ENCODE peak calls at places on chromosomes 2 and 18, in five cellular contexts. One of them, this sample, is unnamed.

GRCh38 chr18:23223641-23224040 is 88.4 kb downstream of the CABLES1 start:
- DNase-seq in HEK293T: no peak
- DNase-seq in K562: no peak
- DNase-seq in GM12878: no peak
- DNase-seq in HepG2: no peak
- DNase-seq in this sample: no peak

GRCh38 chr2:122710049-122710448 is 954.6 kb downstream of the TSN start:
- DNase-seq in GM12878: no peak
- DNase-seq in HepG2: peak
- DNase-seq in K562: no peak
- DNase-seq in HEK293T: no peak
- DNase-seq in this sample: no peak

GRCh38 chr2:111030271-111030891 is 90.3 kb upstream of the BCL2L11 start:
- DNase-seq in GM12878: no peak
- DNase-seq in HEK293T: no peak
- DNase-seq in K562: no peak
- DNase-seq in HepG2: no peak
- DNase-seq in this sample: no peak

GRCh38 chr2:219475697-219476604 is 22.7 kb upstream of the GMPPA start:
- DNase-seq in HEK293T: peak
- DNase-seq in HepG2: peak
- DNase-seq in K562: peak
- DNase-seq in GM12878: no peak
- DNase-seq in this sample: peak

GRCh38 chr2:146992057-146992456 is 852.8 kb upstream of the ACVR2A start:
- DNase-seq in HEK293T: no peak
- DNase-seq in K562: no peak
- DNase-seq in HepG2: no peak
- DNase-seq in GM12878: no peak
- DNase-seq in this sample: no peak

GRCh38 chr2:89842180-89842908 is 1150.9 kb downstream of the RPIA start:
- DNase-seq in HEK293T: no peak
- DNase-seq in HepG2: no peak
- DNase-seq in K562: no peak
- DNase-seq in GM12878: no peak
- DNase-seq in this sample: no peak

GRCh38 chr18:22174341-22175148 is 5.2 kb downstream of the GATA6 start:
- DNase-seq in HEK293T: no peak
- DNase-seq in HepG2: no peak
- DNase-seq in GM12878: no peak
- DNase-seq in K562: no peak
- DNase-seq in this sample: no peak

GRCh38 chr18:62723666-62724281 is 8.4 kb downstream of the PHLPP1 start:
- DNase-seq in GM12878: no peak
- DNase-seq in K562: no peak
- DNase-seq in HepG2: peak
- DNase-seq in HEK293T: no peak
- DNase-seq in this sample: no peak

GRCh38 chr18:10751711-10752110 is 225.9 kb downstream of the NAPG start:
- DNase-seq in K562: no peak
- DNase-seq in HEK293T: no peak
- DNase-seq in HepG2: no peak
- DNase-seq in GM12878: no peak
- DNase-seq in this sample: no peak

GRCh38 chr2:203758841-203759691 is 52.6 kb downstream of the CD28 start:
- DNase-seq in HepG2: peak
- DNase-seq in K562: no peak
- DNase-seq in GM12878: no peak
- DNase-seq in HEK293T: no peak
- DNase-seq in this sample: no peak

GRCh38 chr2:225995788-225996476 is 596.4 kb downstream of the NYAP2 start:
- DNase-seq in HEK293T: no peak
- DNase-seq in GM12878: no peak
- DNase-seq in K562: no peak
- DNase-seq in HepG2: no peak
- DNase-seq in this sample: no peak

GRCh38 chr2:30691948-30692828 is 115.1 kb downstream of the CAPN13 start:
- DNase-seq in HepG2: no peak
- DNase-seq in HEK293T: no peak
- DNase-seq in GM12878: no peak
- DNase-seq in K562: no peak
- DNase-seq in this sample: no peak

GRCh38 chr2:159090514-159091201 is 122.2 kb downstream of the TANC1 start:
- DNase-seq in HepG2: no peak
- DNase-seq in GM12878: peak
- DNase-seq in K562: no peak
- DNase-seq in HEK293T: no peak
- DNase-seq in this sample: no peak

GRCh38 chr2:191050640-191050987 is 36.6 kb upstream of the STAT1 start:
- DNase-seq in GM12878: no peak
- DNase-seq in K562: no peak
- DNase-seq in HepG2: no peak
- DNase-seq in HEK293T: no peak
- DNase-seq in this sample: no peak

GRCh38 chr18:36580874-36581750 is 247.7 kb downstream of the TPGS2 start:
- DNase-seq in K562: no peak
- DNase-seq in HepG2: no peak
- DNase-seq in HEK293T: no peak
- DNase-seq in GM12878: no peak
- DNase-seq in this sample: peak

GRCh38 chr2:108573070-108573469 is 38.8 kb downstream of the LIMS1 start:
- DNase-seq in K562: no peak
- DNase-seq in GM12878: no peak
- DNase-seq in HepG2: no peak
- DNase-seq in HEK293T: no peak
- DNase-seq in this sample: no peak

GRCh38 chr2:70830333-70830732 is 5.3 kb downstream of the CD207 start:
- DNase-seq in HepG2: no peak
- DNase-seq in HEK293T: no peak
- DNase-seq in GM12878: no peak
- DNase-seq in K562: no peak
- DNase-seq in this sample: no peak

GRCh38 chr2:218981390-218982311 is 3.3 kb downstream of the FEV start:
- DNase-seq in HepG2: no peak
- DNase-seq in HEK293T: no peak
- DNase-seq in K562: no peak
- DNase-seq in GM12878: no peak
- DNase-seq in this sample: peak

GRCh38 chr2:73109796-73110540 is 2.8 kb downstream of the RAB11FIP5 start:
- DNase-seq in K562: no peak
- DNase-seq in HEK293T: no peak
- DNase-seq in HepG2: no peak
- DNase-seq in GM12878: no peak
- DNase-seq in this sample: no peak

GRCh38 chr2:47078541-47079482 is 76.3 kb downstream of the STPG4 start:
- DNase-seq in GM12878: no peak
- DNase-seq in HepG2: peak
- DNase-seq in K562: peak
- DNase-seq in HEK293T: no peak
- DNase-seq in this sample: peak

GRCh38 chr2:181895788-181896187 is 4.3 kb downstream of the ITPRID2 start:
- DNase-seq in HepG2: no peak
- DNase-seq in HEK293T: no peak
- DNase-seq in K562: no peak
- DNase-seq in GM12878: no peak
- DNase-seq in this sample: no peak

GRCh38 chr2:48512586-48512985 is 17.4 kb upstream of the STON1 start:
- DNase-seq in HepG2: no peak
- DNase-seq in GM12878: no peak
- DNase-seq in K562: no peak
- DNase-seq in HEK293T: no peak
- DNase-seq in this sample: no peak

GRCh38 chr2:28366496-28367282 is 26.0 kb upstream of the FOSL2 start:
- DNase-seq in HepG2: no peak
- DNase-seq in GM12878: no peak
- DNase-seq in K562: peak
- DNase-seq in HEK293T: no peak
- DNase-seq in this sample: peak

GRCh38 chr2:141611981-141612380 is 518.8 kb downstream of the LRP1B start:
- DNase-seq in GM12878: no peak
- DNase-seq in HepG2: no peak
- DNase-seq in HEK293T: no peak
- DNase-seq in K562: no peak
- DNase-seq in this sample: no peak

GRCh38 chr2:54773838-54774237 is 50.4 kb downstream of the EML6 start:
- DNase-seq in K562: peak
- DNase-seq in GM12878: no peak
- DNase-seq in HepG2: no peak
- DNase-seq in HEK293T: peak
- DNase-seq in this sample: no peak

GRCh38 chr2:135494917-135495316 is 36.1 kb downstream of the ZRANB3 start:
- DNase-seq in K562: no peak
- DNase-seq in HEK293T: no peak
- DNase-seq in GM12878: no peak
- DNase-seq in HepG2: no peak
- DNase-seq in this sample: no peak

DNA sequence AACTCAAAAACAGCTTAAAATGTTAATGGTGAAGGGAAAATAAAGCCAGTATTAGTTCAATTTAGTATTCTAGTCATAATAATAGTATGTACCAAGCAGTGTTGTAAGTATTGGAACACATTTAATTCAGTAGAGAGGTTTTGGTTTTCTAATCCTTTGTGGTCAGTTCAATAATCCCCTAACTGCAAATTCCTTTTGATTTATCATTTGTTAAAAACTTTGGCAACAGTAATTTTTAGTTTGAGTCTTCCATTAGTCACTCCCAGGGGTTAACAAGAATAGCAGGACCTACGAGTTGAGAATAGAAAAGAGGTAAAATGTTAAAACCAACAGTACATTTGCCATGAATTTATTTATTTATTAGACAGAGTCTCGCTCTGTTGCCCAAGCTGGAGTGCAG is 10.7 kb downstream of the MRPL44 start:
- DNase-seq in HepG2: no peak
- DNase-seq in HEK293T: no peak
- DNase-seq in K562: no peak
- DNase-seq in GM12878: no peak
- DNase-seq in this sample: no peak
- TF ChIP-seq FOXM1 in HepG2: no peak
- TF ChIP-seq FOXM1 in HEK293T: no peak
- TF ChIP-seq FOXM1 in K562: no peak
- TF ChIP-seq FOXM1 in GM12878: no peak
- TF ChIP-seq FOXM1 in this sample: no peak

GRCh38 chr2:127081826-127082633 is 24.9 kb downstream of the BIN1 start:
- DNase-seq in K562: peak
- DNase-seq in GM12878: no peak
- DNase-seq in HepG2: no peak
- DNase-seq in HEK293T: no peak
- DNase-seq in this sample: no peak
- TF ChIP-seq FOXM1 in K562: no peak
- TF ChIP-seq FOXM1 in GM12878: no peak
- TF ChIP-seq FOXM1 in HepG2: no peak
- TF ChIP-seq FOXM1 in HEK293T: no peak
- TF ChIP-seq FOXM1 in this sample: no peak

GRCh38 chr18:5142859-5143258 is 54.2 kb downstream of the AKAIN1 start:
- DNase-seq in K562: no peak
- DNase-seq in GM12878: no peak
- DNase-seq in HepG2: no peak
- DNase-seq in HEK293T: no peak
- DNase-seq in this sample: no peak

GRCh38 chr18:5145168-5145857 is 51.7 kb downstream of the AKAIN1 start:
- DNase-seq in HepG2: no peak
- DNase-seq in K562: no peak
- DNase-seq in HEK293T: no peak
- DNase-seq in GM12878: no peak
- DNase-seq in this sample: no peak

GRCh38 chr18:5144629-5145028 is 52.4 kb downstream of the AKAIN1 start:
- DNase-seq in GM12878: no peak
- DNase-seq in HEK293T: no peak
- DNase-seq in K562: no peak
- DNase-seq in HepG2: no peak
- DNase-seq in this sample: no peak

GRCh38 chr18:5146093-5146492 is 51.0 kb downstream of the AKAIN1 start:
- DNase-seq in K562: no peak
- DNase-seq in HEK293T: no peak
- DNase-seq in HepG2: no peak
- DNase-seq in GM12878: no peak
- DNase-seq in this sample: no peak

DNA sequence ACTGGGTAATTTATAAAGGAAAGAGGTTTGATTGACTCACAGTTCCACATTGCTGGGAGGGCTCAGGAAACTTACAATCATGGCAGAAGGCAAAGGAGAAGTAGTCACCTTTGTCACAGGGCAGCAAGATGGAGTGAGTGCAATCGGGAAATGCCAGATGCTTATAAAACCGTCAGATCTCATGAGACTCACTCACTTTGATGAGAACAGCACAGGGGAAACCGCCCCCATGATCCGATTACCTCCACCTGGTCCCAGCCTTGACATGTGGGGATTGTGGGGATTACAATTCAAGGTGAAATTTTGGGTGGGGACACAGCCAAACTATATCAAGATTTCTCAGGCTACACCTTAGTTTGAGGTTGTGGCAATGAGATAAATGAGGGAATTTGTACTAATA is 54.9 kb downstream of the AKAIN1 start:
- DNase-seq in K562: no peak
- DNase-seq in GM12878: no peak
- DNase-seq in HEK293T: no peak
- DNase-seq in HepG2: no peak
- DNase-seq in this sample: no peak
- TF ChIP-seq FOXM1 in K562: no peak
- TF ChIP-seq FOXM1 in GM12878: no peak
- TF ChIP-seq FOXM1 in HEK293T: no peak
- TF ChIP-seq FOXM1 in HepG2: no peak
- TF ChIP-seq FOXM1 in this sample: no peak

GRCh38 chr2:38572167-38572566 is 30.6 kb downstream of the HNRNPLL start:
- DNase-seq in HEK293T: no peak
- DNase-seq in HepG2: no peak
- DNase-seq in K562: peak
- DNase-seq in GM12878: no peak
- DNase-seq in this sample: no peak

GRCh38 chr2:38571186-38571585 is 31.5 kb downstream of the HNRNPLL start:
- DNase-seq in HepG2: no peak
- DNase-seq in GM12878: no peak
- DNase-seq in HEK293T: no peak
- DNase-seq in K562: no peak
- DNase-seq in this sample: no peak

GRCh38 chr2:38578832-38579231 is 23.9 kb downstream of the HNRNPLL start:
- DNase-seq in GM12878: no peak
- DNase-seq in HepG2: no peak
- DNase-seq in K562: no peak
- DNase-seq in HEK293T: no peak
- DNase-seq in this sample: no peak

GRCh38 chr2:38568724-38569478 is 33.8 kb downstream of the HNRNPLL start:
- DNase-seq in K562: no peak
- DNase-seq in HepG2: no peak
- DNase-seq in GM12878: no peak
- DNase-seq in HEK293T: no peak
- DNase-seq in this sample: no peak

DNA sequence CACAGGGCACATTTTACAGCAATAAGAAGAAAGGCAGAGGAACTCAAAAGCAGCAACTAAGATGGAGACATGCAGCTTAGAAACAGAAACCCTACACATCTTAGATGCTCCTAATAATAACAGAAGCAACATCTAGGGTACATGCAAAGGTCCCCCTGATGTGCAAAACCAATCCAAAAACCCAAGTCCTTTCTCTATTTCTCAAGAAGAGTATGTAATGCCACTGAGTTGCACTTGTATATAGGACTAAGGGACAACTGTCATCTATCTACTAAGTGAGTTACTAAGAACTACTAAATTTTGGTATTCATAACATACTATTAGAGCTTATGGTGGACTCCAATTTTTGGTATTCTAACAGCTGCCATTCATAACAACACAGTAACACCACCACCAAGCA is 28.4 kb downstream of the HNRNPLL start:
- DNase-seq in GM12878: no peak
- DNase-seq in HEK293T: no peak
- DNase-seq in HepG2: no peak
- DNase-seq in K562: no peak
- DNase-seq in this sample: no peak
- TF ChIP-seq FOXM1 in GM12878: no peak
- TF ChIP-seq FOXM1 in HEK293T: no peak
- TF ChIP-seq FOXM1 in HepG2: no peak
- TF ChIP-seq FOXM1 in K562: no peak
- TF ChIP-seq FOXM1 in this sample: no peak